ENCODE peak calls at places on chromosomes 5 and 9, in four cellular contexts. U, F, V and B are unnamed samples.

GRCh38 chr9:101463397-101463796 is 27.8 kb upstream of the ALDOB start:
- DNase-seq in U (no peak), F (no peak), V (no peak), B (no peak)

GRCh38 chr9:131503626-131504465 is 1.1 kb downstream of the POMT1 start:
- DNase-seq in U (peak; percentile 21), F (no peak), V (no peak), B (no peak)

GRCh38 chr5:194102-194501 is 2.8 kb downstream of the LRRC14B start:
- DNase-seq in U (no peak), F (peak; percentile 38), V (no peak), B (no peak)

GRCh38 chr5:76851713-76852369 is 2.0 kb downstream of the S100Z start:
- DNase-seq in U (no peak), F (no peak), V (no peak), B (no peak)

GRCh38 chr9:123312306-123312877 is 43.6 kb upstream of the CRB2 start:
- DNase-seq in U (no peak), F (peak; percentile 21), V (no peak), B (no peak)

GRCh38 chr5:83474170-83474796 is 2.7 kb downstream of the VCAN start:
- DNase-seq in U (peak; percentile 90), F (peak; percentile 88), V (peak; percentile 75), B (peak; percentile 63)

GRCh38 chr9:91677822-91678221 is 254.2 kb upstream of the NFIL3 start:
- DNase-seq in U (no peak), F (no peak), V (no peak), B (no peak)

GRCh38 chr5:180328296-180329137 is 24.6 kb downstream of the GFPT2 start:
- DNase-seq in U (peak; percentile 82), F (peak; percentile 91), V (peak; percentile 71), B (peak; percentile 43)

GRCh38 chr9:125066839-125067619 is 76.3 kb downstream of the SCAI start:
- DNase-seq in U (no peak), F (no peak), V (peak; percentile 19), B (no peak)

GRCh38 chr9:88994820-88995180 is 3.5 kb downstream of the S1PR3 start:
- DNase-seq in U (no peak), F (no peak), V (no peak), B (no peak)

GRCh38 chr5:1553642-1554409 is 30.1 kb upstream of the LPCAT1 start:
- DNase-seq in U (no peak), F (no peak), V (no peak), B (no peak)

GRCh38 chr9:38641985-38642864 is 21.8 kb upstream of the ANKRD18A start:
- DNase-seq in U (peak; percentile 26), F (no peak), V (no peak), B (no peak)
- TF ChIP-seq CTCF in U (peak; percentile 41), F (peak; percentile 23), V (no peak), B (peak; percentile 59)

GRCh38 chr5:7827602-7828001 is 23.3 kb downstream of the CFAP90 start:
- DNase-seq in U (no peak), F (no peak), V (no peak), B (no peak)
- TF ChIP-seq CTCF in U (no peak), F (no peak), V (no peak), B (no peak)

DNA sequence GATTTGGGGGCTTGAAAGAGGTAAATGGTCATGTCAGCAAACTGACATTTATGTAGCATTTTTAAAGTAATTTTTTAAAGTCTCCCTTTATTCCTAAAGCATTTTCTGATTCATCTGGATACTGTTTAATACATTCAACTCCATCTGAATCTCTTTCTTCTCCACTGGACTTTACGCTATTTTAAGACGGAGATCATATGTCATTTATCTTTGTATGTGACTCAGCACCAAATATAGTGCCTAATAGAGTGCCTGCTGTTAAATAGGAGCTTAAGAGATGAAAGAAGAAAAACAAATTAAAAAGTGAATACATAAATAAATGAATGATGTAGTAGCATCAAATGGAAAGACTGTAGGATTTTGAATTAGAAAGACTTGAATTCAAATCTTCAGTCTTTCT is 548.8 kb upstream of the SMC2 start:
- DNase-seq in U (no peak), F (no peak), V (no peak), B (no peak)
- TF ChIP-seq CTCF in U (no peak), F (no peak), V (no peak), B (no peak)

GRCh38 chr9:136685792-136686533 is 1.3 kb downstream of the AGPAT2 start:
- DNase-seq in U (peak; percentile 29), F (no peak), V (no peak), B (no peak)
- TF ChIP-seq CTCF in U (no peak), F (no peak), V (no peak), B (no peak)